ENCODE peak calls at places on chromosomes 11 and 22, in seven cellular contexts. F is effector memory CD8-positive, alpha-beta T cell; S is stimulated activated CD8-positive, alpha-beta memory T cell treated with anti-CD3 and anti-CD28 coated beads, Interleukin-12 subunit alpha, Interleukin-12 subunit beta, amount 100 ng/mL, for 4 hours; E is colonic mucosa; N is kidney; Y is stomach; H is fibroblast of lung. M is an unnamed sample.
A peak's percentile ranks its signal among the peaks of the same experiment; 100 is the strongest.

GRCh38 chr11:71080239-71081097 is 171.9 kb downstream of the SHANK2 start:
- DNase-seq in F (no peak), S (no peak), Y (peak; percentile 60), E (peak; percentile 81), H (peak; percentile 37), N (no peak), M (no peak)

GRCh38 chr11:78314753-78315152 is 102.9 kb downstream of the GAB2 start:
- DNase-seq in E (no peak), F (no peak), S (no peak), H (no peak), N (no peak), Y (no peak), M (no peak)

GRCh38 chr11:120652705-120653335 is 141.3 kb downstream of the GRIK4 start:
- DNase-seq in H (peak; percentile 6), S (no peak), N (no peak), F (no peak), Y (no peak), E (no peak), M (no peak)

GRCh38 chr11:64845125-64845735 is 777 bp upstream of the CDC42BPG start:
- DNase-seq in H (no peak), F (no peak), N (no peak), Y (no peak), E (no peak), S (no peak), M (no peak)

GRCh38 chr22:39381930-39382329 is 17.6 kb upstream of the TAB1 start:
- DNase-seq in E (no peak), H (no peak), Y (no peak), S (no peak), N (no peak), F (no peak), M (no peak)

GRCh38 chr11:109641549-109641948 is 219.6 kb downstream of the C11orf87 start:
- DNase-seq in S (no peak), F (no peak), H (peak; percentile 49), N (no peak), Y (no peak), E (no peak), M (no peak)

GRCh38 chr11:20854214-20854613 is 184.8 kb downstream of the NELL1 start:
- DNase-seq in Y (no peak), H (no peak), N (no peak), S (no peak), F (no peak), E (no peak), M (no peak)

GRCh38 chr11:2578934-2579280 is 120.9 kb downstream of the KCNQ1OT1 start:
- DNase-seq in S (no peak), Y (no peak), F (no peak), E (no peak), H (no peak), N (peak; percentile 44), M (no peak)

GRCh38 chr11:64665381-64665780 is 57.6 kb downstream of the NRXN2 start:
- DNase-seq in E (no peak), H (no peak), Y (no peak), N (peak; percentile 54), S (no peak), F (no peak), M (no peak)

GRCh38 chr11:43975631-43976030 is 33.2 kb downstream of the C11orf96 start:
- DNase-seq in F (no peak), S (no peak), E (no peak), Y (no peak), H (no peak), N (no peak), M (no peak)

GRCh38 chr11:30914143-30914762 is 328.1 kb upstream of the MPPED2 start:
- DNase-seq in N (peak; percentile 73), E (peak; percentile 31), S (no peak), F (no peak), H (peak; percentile 50), Y (peak; percentile 52), M (no peak)

GRCh38 chr22:44783091-44783490 is 30.7 kb downstream of the ARHGAP8 start:
- DNase-seq in E (no peak), F (no peak), Y (no peak), S (no peak), N (no peak), H (no peak), M (no peak)

GRCh38 chr11:19055016-19055415 is 5.5 kb downstream of the MRGPRX2 start:
- DNase-seq in H (peak; percentile 28), S (no peak), Y (no peak), N (no peak), E (no peak), F (no peak), M (no peak)

GRCh38 chr11:7591992-7592391 is 78.2 kb downstream of the PPFIBP2 start:
- DNase-seq in N (no peak), Y (no peak), F (no peak), E (no peak), S (no peak), H (no peak), M (no peak)

GRCh38 chr22:39546889-39547586 is 14.5 kb upstream of the RPS19BP1 start:
- DNase-seq in F (no peak), N (no peak), H (peak; percentile 56), S (no peak), Y (no peak), E (no peak), M (no peak)

GRCh38 chr11:104883342-104883741 is 14.9 kb downstream of the CASP12 start:
- DNase-seq in Y (no peak), F (no peak), E (no peak), N (no peak), S (no peak), H (no peak), M (no peak)

GRCh38 chr11:118660646-118661424 is 18.6 kb downstream of the TREH start:
- DNase-seq in H (no peak), Y (no peak), S (no peak), E (no peak), N (no peak), F (no peak), M (no peak)

GRCh38 chr22:37808294-37808657 is 542 bp downstream of the GCAT start:
- DNase-seq in H (peak; percentile 56), Y (no peak), E (no peak), N (no peak), F (no peak), S (no peak), M (no peak)

GRCh38 chr22:43180670-43181069 is 6.3 kb downstream of the TTLL12 start:
- DNase-seq in Y (no peak), F (no peak), S (no peak), N (peak; percentile 63), E (no peak), H (no peak), M (no peak)